ENCODE peak calls at places on chromosomes 4 and X, in ten cellular contexts. G, P, F, Z, V, Y, T, K, X and I are unnamed samples.

GRCh38 chr4:53010320-53010719 is 148.2 kb downstream of the RASL11B start:
- DNase-seq in Z (peak), G (peak), F (no peak), T (no peak), V (no peak), Y (no peak), K (no peak), P (no peak), X (no peak), I (no peak)

GRCh38 chr4:104942990-104943758 is 203.5 kb upstream of the TET2 start:
- DNase-seq in K (no peak), F (no peak), V (no peak), G (no peak), Z (no peak), Y (peak), X (no peak), T (no peak), P (no peak), I (no peak)

GRCh38 chr4:54802336-54802735 is 144.6 kb downstream of the KIT start:
- DNase-seq in T (no peak), V (no peak), K (no peak), P (no peak), X (no peak), Y (no peak), F (no peak), Z (no peak), G (no peak), I (no peak)

GRCh38 chr4:3322059-3322550 is 29.3 kb downstream of the RGS12 start:
- DNase-seq in Y (no peak), F (no peak), G (no peak), X (peak), T (no peak), P (no peak), Z (no peak), K (no peak), V (no peak), I (peak)

GRCh38 chr4:69656653-69657158 is 3.7 kb upstream of the UGT2A1 start:
- DNase-seq in K (no peak), Z (no peak), V (no peak), Y (no peak), F (no peak), P (no peak), G (no peak), T (no peak), X (no peak), I (no peak)

GRCh38 chr4:4666187-4666586 is 124.3 kb upstream of the STX18 start:
- DNase-seq in G (no peak), Z (no peak), P (no peak), V (no peak), F (no peak), Y (no peak), X (no peak), T (no peak), K (no peak), I (no peak)

GRCh38 chr4:147620315-147620714 is 3.1 kb downstream of the TMEM184C start:
- DNase-seq in T (no peak), Y (no peak), Z (no peak), K (no peak), G (no peak), V (no peak), F (no peak), X (no peak), P (no peak), I (no peak)

GRCh38 chr4:19999331-19999730 is 252.4 kb upstream of the SLIT2 start:
- DNase-seq in F (no peak), P (no peak), Y (no peak), T (no peak), X (no peak), G (no peak), K (no peak), Z (no peak), V (no peak), I (no peak)

GRCh38 chrX:132425744-132426318 is 63.0 kb downstream of the MBNL3 start:
- DNase-seq in T (no peak), F (no peak), P (no peak), V (no peak), K (no peak), G (no peak), Y (peak), X (no peak), Z (no peak), I (no peak)

GRCh38 chr4:13640149-13640671 is 12.7 kb upstream of the BOD1L1 start:
- DNase-seq in G (no peak), Y (no peak), P (no peak), K (no peak), T (no peak), F (peak), V (peak), X (no peak), Z (no peak), I (peak)

GRCh38 chr4:40446785-40447184 is 111.7 kb downstream of the CHRNA9 start:
- DNase-seq in X (no peak), V (no peak), T (no peak), G (no peak), P (no peak), Z (peak), K (no peak), Y (no peak), F (peak), I (no peak)

GRCh38 chr4:83378426-83378825 is 43.8 kb upstream of the HPSE start:
- DNase-seq in X (no peak), Z (no peak), Y (peak), T (no peak), G (no peak), V (no peak), P (no peak), F (no peak), K (no peak), I (no peak)

GRCh38 chr4:25552580-25553271 is 102.9 kb upstream of the SLC34A2 start:
- DNase-seq in P (peak), F (no peak), Y (no peak), Z (no peak), X (peak), K (no peak), G (no peak), V (no peak), T (no peak), I (no peak)

GRCh38 chr4:154329268-154329858 is 162.2 kb downstream of the DCHS2 start:
- DNase-seq in G (no peak), T (no peak), X (no peak), K (peak), Z (no peak), V (no peak), Y (peak), P (no peak), F (no peak), I (no peak)

GRCh38 chrX:69501433-69501832 is 2.7 kb upstream of the NALF2 start:
- DNase-seq in T (peak), Y (peak), V (no peak), K (no peak), F (no peak), P (no peak), X (no peak), G (no peak), Z (no peak), I (no peak)

GRCh38 chrX:68693481-68694410 is 46.3 kb downstream of the STARD8 start:
- DNase-seq in K (peak), F (peak), T (peak), G (peak), V (no peak), P (peak), Z (peak), Y (peak), X (peak), I (peak)

GRCh38 chrX:103733017-103733416 is 22.3 kb downstream of the TMEM31 start:
- DNase-seq in P (no peak), Z (no peak), F (no peak), V (no peak), Y (no peak), T (no peak), K (no peak), G (no peak), X (no peak), I (no peak)

GRCh38 chr4:7156273-7157139 is 35.8 kb upstream of the SORCS2 start:
- DNase-seq in G (peak), F (no peak), Y (no peak), K (no peak), V (no peak), P (peak), T (peak), Z (no peak), X (peak), I (peak)

GRCh38 chr4:41525129-41525528 is 12.8 kb upstream of the LIMCH1 start:
- DNase-seq in P (peak), V (peak), Y (no peak), F (peak), X (no peak), G (no peak), K (no peak), T (no peak), Z (no peak), I (no peak)

GRCh38 chrX:134932528-134933217 is 58.1 kb upstream of the SMIM10 start:
- DNase-seq in Z (no peak), T (no peak), P (no peak), F (no peak), Y (no peak), V (no peak), K (no peak), G (no peak), X (no peak), I (no peak)

GRCh38 chr4:168383510-168383909 is 65.0 kb upstream of the DDX60 start:
- DNase-seq in Y (no peak), K (no peak), P (no peak), V (no peak), G (no peak), F (no peak), Z (no peak), T (no peak), X (no peak), I (no peak)

GRCh38 chr4:164383187-164384181 is 370.4 kb upstream of the SMIM31 start:
- DNase-seq in G (peak), Z (no peak), T (peak), P (no peak), F (peak), Y (no peak), X (peak), V (no peak), K (no peak), I (peak)

GRCh38 chrX:155056877-155057792 is 13.8 kb downstream of the CMC4 start:
- DNase-seq in T (peak), X (peak), G (peak), F (peak), K (peak), Z (peak), P (peak), V (no peak), Y (peak), I (no peak)

GRCh38 chr4:184100297-184100885 is 117.3 kb downstream of the ENPP6 start:
- DNase-seq in V (no peak), Z (no peak), K (peak), T (peak), F (peak), G (no peak), P (no peak), Y (peak), X (peak), I (peak)

GRCh38 chrX:41334866-41335589 is 1.1 kb downstream of the DDX3X start:
- DNase-seq in F (peak), Z (peak), X (peak), Y (peak), T (peak), V (no peak), G (peak), K (peak), P (peak), I (peak)

GRCh38 chrX:150913511-150913910 is 15.0 kb upstream of the CD99L2 start:
- DNase-seq in P (no peak), K (no peak), Z (no peak), X (no peak), T (no peak), V (no peak), G (no peak), F (no peak), Y (no peak), I (no peak)

GRCh38 chrX:19630776-19631707 is 115.7 kb upstream of the MAP3K15 start:
- DNase-seq in F (no peak), Y (no peak), T (no peak), K (no peak), P (no peak), G (no peak), X (no peak), Z (no peak), V (no peak), I (no peak)

GRCh38 chr4:146222313-146222712 is 8.0 kb downstream of the REELD1 start:
- DNase-seq in V (peak), F (peak), P (no peak), Z (no peak), X (no peak), Y (no peak), G (no peak), T (no peak), K (no peak), I (no peak)

GRCh38 chrX:3166670-3167455 is 125.6 kb downstream of the ARSF start:
- DNase-seq in P (no peak), G (no peak), T (no peak), Z (no peak), K (no peak), F (no peak), X (no peak), Y (no peak), V (no peak), I (no peak)

GRCh38 chr4:129362685-129363274 is 266.8 kb downstream of the C4orf33 start:
- DNase-seq in P (peak), V (no peak), Z (peak), T (peak), Y (peak), F (peak), K (peak), X (no peak), G (no peak), I (peak)

GRCh38 chrX:96372313-96373046 is 312.2 kb upstream of the DIAPH2 start:
- DNase-seq in F (peak), P (peak), V (peak), Z (no peak), X (no peak), G (no peak), Y (peak), K (peak), T (no peak), I (no peak)

GRCh38 chr4:83329521-83330105 is 5.0 kb downstream of the HPSE start:
- DNase-seq in X (no peak), P (peak), G (no peak), T (no peak), Y (no peak), Z (no peak), F (peak), V (peak), K (no peak), I (no peak)

GRCh38 chr4:142818009-142818408 is 28.1 kb downstream of the INPP4B start:
- DNase-seq in X (no peak), G (no peak), V (no peak), T (no peak), F (no peak), P (no peak), K (no peak), Z (no peak), Y (no peak), I (no peak)

GRCh38 chrX:116417214-116417613 is 19.2 kb upstream of the SLC6A14 start:
- DNase-seq in X (no peak), P (no peak), G (no peak), V (peak), Z (peak), F (peak), T (no peak), K (no peak), Y (no peak), I (no peak)

GRCh38 chr4:155592568-155593343 is 73.9 kb upstream of the GUCY1A1 start:
- DNase-seq in Y (no peak), V (no peak), F (no peak), X (no peak), P (no peak), K (no peak), T (no peak), Z (no peak), G (no peak), I (no peak)

GRCh38 chr4:56686537-56687231 is 5.6 kb upstream of the HOPX start:
- DNase-seq in P (no peak), G (no peak), F (no peak), K (no peak), Y (no peak), X (no peak), Z (no peak), V (no peak), T (no peak), I (no peak)

GRCh38 chr4:139550724-139551429 is 5.1 kb downstream of the SETD7 start:
- DNase-seq in T (no peak), P (peak), X (no peak), K (no peak), F (no peak), V (no peak), Z (no peak), G (peak), Y (no peak), I (no peak)

GRCh38 chr4:53127365-53127764 is 238.5 kb downstream of the SCFD2 start:
- DNase-seq in F (no peak), V (no peak), G (no peak), Y (no peak), Z (no peak), K (no peak), X (no peak), T (no peak), P (no peak), I (no peak)

GRCh38 chr4:109406337-109406931 is 27.2 kb upstream of the SEC24B start:
- DNase-seq in V (no peak), T (no peak), K (peak), P (peak), Z (no peak), Y (peak), G (no peak), F (peak), X (no peak), I (no peak)

GRCh38 chr4:94240384-94240783 is 32.7 kb downstream of the SMARCAD1 start:
- DNase-seq in G (no peak), T (no peak), Z (no peak), V (no peak), F (no peak), X (no peak), K (no peak), P (no peak), Y (no peak), I (no peak)

GRCh38 chr4:178633263-178633662 is 1191.0 kb upstream of the AGA start:
- DNase-seq in K (no peak), Z (no peak), P (no peak), T (no peak), Y (no peak), G (no peak), X (no peak), V (no peak), F (no peak), I (no peak)
- TF ChIP-seq CTCF in K (no peak), Z (no peak), P (no peak), T (peak), Y (no peak), G (no peak), X (no peak), V (peak), F (no peak), I (peak)

GRCh38 chr4:124090007-124090406 is 622.5 kb downstream of the ANKRD50 start:
- DNase-seq in K (no peak), G (no peak), V (no peak), P (peak), X (no peak), F (no peak), Z (no peak), T (no peak), Y (no peak), I (no peak)

GRCh38 chr4:124083706-124084105 is 628.8 kb downstream of the ANKRD50 start:
- DNase-seq in G (no peak), V (no peak), T (no peak), P (no peak), Z (no peak), Y (no peak), X (no peak), F (no peak), K (no peak), I (no peak)

GRCh38 chr4:124085561-124086180 is 626.9 kb downstream of the ANKRD50 start:
- DNase-seq in Y (no peak), P (no peak), F (no peak), G (no peak), Z (no peak), T (no peak), V (no peak), X (no peak), K (no peak), I (no peak)
- TF ChIP-seq CTCF in Y (no peak), P (no peak), F (no peak), G (no peak), Z (no peak), T (no peak), V (no peak), X (no peak), K (no peak), I (no peak)

GRCh38 chr4:158895797-158896442 is 127.1 kb downstream of the FNIP2 start:
- DNase-seq in G (no peak), Z (no peak), F (peak), Y (no peak), T (no peak), X (no peak), K (no peak), V (no peak), P (peak), I (no peak)
- TF ChIP-seq CTCF in G (no peak), Z (no peak), F (no peak), Y (no peak), T (no peak), X (peak), K (no peak), V (no peak), P (peak), I (no peak)

GRCh38 chrX:67607436-67607835 is 63.6 kb downstream of the AR start:
- DNase-seq in Z (no peak), T (no peak), K (no peak), G (no peak), P (no peak), V (no peak), Y (no peak), X (no peak), F (no peak), I (no peak)

GRCh38 chrX:67601771-67602170 is 58.0 kb downstream of the AR start:
- DNase-seq in Z (no peak), G (no peak), V (no peak), P (no peak), Y (no peak), T (no peak), K (no peak), X (no peak), F (no peak), I (no peak)

GRCh38 chrX:67599532-67599931 is 55.7 kb downstream of the AR start:
- DNase-seq in K (no peak), F (no peak), Z (no peak), G (no peak), P (no peak), V (no peak), T (no peak), Y (no peak), X (no peak), I (no peak)

GRCh38 chrX:67610282-67610681 is 66.5 kb downstream of the AR start:
- DNase-seq in G (no peak), Y (peak), F (no peak), P (no peak), Z (no peak), T (no peak), K (no peak), X (no peak), V (no peak), I (no peak)

DNA sequence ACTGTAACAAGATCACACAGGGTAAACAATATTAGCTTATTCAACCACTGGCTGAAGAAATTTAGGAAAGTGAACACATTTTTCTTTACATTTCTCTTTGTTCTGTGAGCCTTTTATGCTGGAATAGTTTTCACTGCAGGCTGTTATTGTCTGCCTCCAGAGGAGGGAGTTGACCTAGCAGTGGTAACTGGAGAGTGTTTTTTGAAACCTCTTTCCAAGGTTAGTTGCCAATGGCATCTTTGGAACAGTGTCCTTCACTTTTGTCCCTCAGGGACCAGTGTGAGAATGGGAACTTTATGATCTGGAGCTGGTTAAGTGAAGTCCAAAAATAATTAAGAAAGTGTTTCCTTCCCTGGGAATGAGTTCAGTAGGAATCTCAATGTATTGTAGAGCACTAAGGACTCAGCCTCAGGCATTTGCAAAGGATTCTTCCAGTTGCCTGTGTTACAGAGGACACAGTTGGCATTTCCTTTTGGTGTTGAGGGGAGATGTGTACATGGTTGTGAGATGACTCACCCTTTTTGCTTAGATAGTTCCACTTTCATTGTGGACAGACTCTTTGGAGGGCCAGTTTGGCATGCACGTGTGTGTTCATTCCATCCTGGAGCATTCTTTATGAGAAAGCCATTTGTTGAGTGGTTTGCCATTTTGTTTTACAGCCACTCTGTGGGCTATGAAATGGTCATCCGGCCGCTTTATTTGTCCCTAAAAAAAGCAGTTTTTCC is 61.3 kb downstream of the AR start:
- DNase-seq in K (no peak), T (no peak), V (no peak), F (no peak), Z (no peak), P (peak), Y (peak), X (no peak), G (no peak), I (no peak)
- TF ChIP-seq CTCF in K (no peak), T (no peak), V (no peak), F (no peak), Z (no peak), P (peak), Y (no peak), X (no peak), G (no peak), I (no peak)